ENCODE peak calls at places on chromosomes 16 and 17, in four cellular contexts. W is GM12878, N is HepG2, H is K562. E is an unnamed sample.
A peak's percentile ranks its signal among the peaks of the same experiment; 100 is the strongest.

GRCh38 chr16:785563-786535 is 2.3 kb downstream of the RPUSD1 start:
- DNase-seq in N (peak; percentile 31), H (peak; percentile 82), W (no peak), E (peak; percentile 68)

GRCh38 chr16:88194397-88195020 is 188.2 kb upstream of the ZNF469 start:
- DNase-seq in H (no peak), N (peak; percentile 19), W (no peak), E (no peak)

GRCh38 chr17:17739388-17740066 is 58.3 kb downstream of the RAI1 start:
- DNase-seq in N (no peak), W (no peak), H (peak; percentile 50), E (no peak)

GRCh38 chr16:30183961-30184429 is 593 bp downstream of the CORO1A start:
- DNase-seq in H (no peak), N (no peak), W (peak; percentile 71), E (no peak)

GRCh38 chr16:11259288-11259621 is 3.3 kb upstream of the SOCS1 start:
- DNase-seq in W (no peak), N (no peak), H (no peak), E (no peak)

GRCh38 chr17:1647802-1648581 is 1.7 kb downstream of the RILP start:
- DNase-seq in N (no peak), H (peak; percentile 40), W (no peak), E (peak; percentile 43)

GRCh38 chr16:19716183-19716582 is 1.8 kb downstream of the KNOP1 start:
- DNase-seq in N (no peak), H (no peak), W (no peak), E (no peak)

GRCh38 chr17:39982069-39982371 is 1.4 kb downstream of the PSMD3 start:
- DNase-seq in H (no peak), W (no peak), N (no peak), E (no peak)

GRCh38 chr17:4818276-4818675 is 11.3 kb downstream of the PLD2 start:
- DNase-seq in W (no peak), H (peak; percentile 32), N (no peak), E (no peak)

GRCh38 chr17:40646791-40647548 is 648 bp downstream of the SMARCE1 start:
- DNase-seq in N (peak; percentile 50), W (no peak), H (peak; percentile 58), E (peak; percentile 20)

GRCh38 chr17:78019367-78019975 is 61.0 kb downstream of the TNRC6C start:
- DNase-seq in H (peak; percentile 66), N (peak; percentile 53), W (peak; percentile 9), E (no peak)

GRCh38 chr17:79393358-79394038 is 217.4 kb downstream of the RBFOX3 start:
- DNase-seq in N (peak; percentile 50), H (peak; percentile 75), W (no peak), E (peak; percentile 89)

GRCh38 chr16:67407176-67407787 is 9.0 kb downstream of the ZDHHC1 start:
- DNase-seq in H (no peak), N (no peak), W (no peak), E (no peak)

GRCh38 chr16:2515180-2515803 is 1.5 kb downstream of the ATP6V0C start:
- DNase-seq in N (no peak), H (peak; percentile 64), W (no peak), E (no peak)

GRCh38 chr16:17723735-17724134 is 253.0 kb upstream of the XYLT1 start:
- DNase-seq in N (no peak), H (no peak), W (no peak), E (no peak)

GRCh38 chr17:82229686-82230626 is 1.1 kb downstream of the SLC16A3 start:
- DNase-seq in H (no peak), W (no peak), N (peak; percentile 74), E (no peak)

GRCh38 chr16:67100569-67101300 is 9.0 kb upstream of the PHAF1 start:
- DNase-seq in H (no peak), N (no peak), W (no peak), E (peak; percentile 21)

GRCh38 chr17:64200080-64201042 is 62.7 kb downstream of the TEX2 start:
- DNase-seq in H (no peak), W (peak; percentile 19), N (no peak), E (no peak)

GRCh38 chr17:74020522-74020921 is 183.0 kb upstream of the RPL38 start:
- DNase-seq in W (no peak), N (no peak), H (no peak), E (no peak)

GRCh38 chr17:1555618-1556471 is 6.7 kb downstream of the PITPNA start:
- DNase-seq in W (peak; percentile 43), H (no peak), N (no peak), E (no peak)

GRCh38 chr16:88570691-88571092 is 489 bp downstream of the ZC3H18 start:
- DNase-seq in N (no peak), W (no peak), H (peak; percentile 66), E (no peak)

GRCh38 chr16:149024-149675 is 3.3 kb upstream of the HBZ start:
- DNase-seq in H (no peak), W (no peak), N (no peak), E (no peak)

GRCh38 chr17:76940293-76940692 is 72.1 kb downstream of the MGAT5B start:
- DNase-seq in N (no peak), H (no peak), W (no peak), E (no peak)

GRCh38 chr17:81298325-81298990 is 3.4 kb upstream of the SLC38A10 start:
- DNase-seq in N (peak; percentile 34), H (no peak), W (no peak), E (no peak)

GRCh38 chr16:65229191-65229662 is 107.4 kb upstream of the CDH11 start:
- DNase-seq in N (no peak), W (no peak), H (no peak), E (no peak)

GRCh38 chr16:89687092-89687940 is 827 bp downstream of the CDK10 start:
- DNase-seq in W (peak; percentile 24), H (peak; percentile 48), N (peak; percentile 99), E (no peak)

GRCh38 chr17:77011173-77012011 is 129.4 kb upstream of the SEC14L1 start:
- DNase-seq in H (peak; percentile 69), W (no peak), N (peak; percentile 53), E (no peak)

DNA sequence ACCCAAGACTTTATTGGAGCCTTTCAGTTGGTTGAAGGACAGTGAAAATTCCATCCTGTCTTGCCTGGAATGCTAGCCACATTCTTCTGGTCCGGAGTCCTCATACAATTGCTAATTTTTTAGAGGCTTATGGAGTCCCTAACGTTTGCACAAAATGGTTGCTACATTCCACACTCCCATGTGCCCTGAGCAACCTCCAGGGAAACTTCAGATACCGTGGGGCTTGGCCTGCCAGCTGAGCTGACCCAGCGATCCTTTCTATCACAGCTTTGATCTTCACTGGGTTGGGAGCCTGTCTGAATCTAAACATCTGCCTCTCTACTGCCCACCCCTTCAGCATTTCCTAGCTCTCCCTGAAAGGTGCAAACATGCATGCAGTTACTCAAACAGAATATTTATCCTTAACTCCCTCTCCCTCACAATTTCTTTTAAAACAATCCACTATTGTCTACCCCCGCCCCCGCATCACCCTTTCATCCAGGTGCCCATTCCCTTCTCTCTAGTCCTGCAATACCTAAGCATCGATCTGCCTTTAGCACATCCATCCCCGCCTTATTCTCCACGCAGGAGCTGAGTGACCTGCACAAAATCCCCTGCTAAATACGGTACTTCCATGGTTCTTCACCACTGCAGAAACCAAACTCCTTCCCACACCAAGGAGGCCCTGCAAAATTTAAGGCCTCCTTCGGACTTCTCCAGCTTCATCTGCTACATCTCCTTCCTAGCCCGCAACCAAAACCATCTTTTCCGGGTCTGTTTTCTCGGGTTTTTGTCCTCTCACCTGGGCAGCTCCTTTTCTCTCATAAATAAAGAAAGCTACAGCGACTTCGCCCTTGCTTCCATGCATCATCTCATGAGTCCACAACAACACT is 795 bp upstream of the GAN start:
- DNase-seq in H (peak; percentile 31), W (no peak), N (peak; percentile 65), E (no peak)
- TF ChIP-seq TARDBP in H (no peak), W (no peak), N (no peak), E (no peak)

GRCh38 chr16:22933173-22933572 is 119.2 kb downstream of the HS3ST2 start:
- DNase-seq in H (no peak), W (no peak), N (no peak), E (no peak)
- TF ChIP-seq SP1 in H (no peak), W (no peak), N (no peak), E (no peak)

GRCh38 chr16:53087101-53087500 is 32.3 kb downstream of the CHD9 start:
- DNase-seq in N (no peak), W (no peak), H (no peak), E (no peak)

GRCh38 chr16:53091508-53092211 is 36.9 kb downstream of the CHD9 start:
- DNase-seq in N (no peak), H (no peak), W (peak; percentile 72), E (no peak)

GRCh38 chr16:53090271-53090590 is 35.4 kb downstream of the CHD9 start:
- DNase-seq in W (no peak), N (no peak), H (no peak), E (no peak)

GRCh38 chr16:53090591-53091507 is 36.1 kb downstream of the CHD9 start:
- DNase-seq in N (peak; percentile 46), W (peak; percentile 59), H (no peak), E (no peak)

DNA sequence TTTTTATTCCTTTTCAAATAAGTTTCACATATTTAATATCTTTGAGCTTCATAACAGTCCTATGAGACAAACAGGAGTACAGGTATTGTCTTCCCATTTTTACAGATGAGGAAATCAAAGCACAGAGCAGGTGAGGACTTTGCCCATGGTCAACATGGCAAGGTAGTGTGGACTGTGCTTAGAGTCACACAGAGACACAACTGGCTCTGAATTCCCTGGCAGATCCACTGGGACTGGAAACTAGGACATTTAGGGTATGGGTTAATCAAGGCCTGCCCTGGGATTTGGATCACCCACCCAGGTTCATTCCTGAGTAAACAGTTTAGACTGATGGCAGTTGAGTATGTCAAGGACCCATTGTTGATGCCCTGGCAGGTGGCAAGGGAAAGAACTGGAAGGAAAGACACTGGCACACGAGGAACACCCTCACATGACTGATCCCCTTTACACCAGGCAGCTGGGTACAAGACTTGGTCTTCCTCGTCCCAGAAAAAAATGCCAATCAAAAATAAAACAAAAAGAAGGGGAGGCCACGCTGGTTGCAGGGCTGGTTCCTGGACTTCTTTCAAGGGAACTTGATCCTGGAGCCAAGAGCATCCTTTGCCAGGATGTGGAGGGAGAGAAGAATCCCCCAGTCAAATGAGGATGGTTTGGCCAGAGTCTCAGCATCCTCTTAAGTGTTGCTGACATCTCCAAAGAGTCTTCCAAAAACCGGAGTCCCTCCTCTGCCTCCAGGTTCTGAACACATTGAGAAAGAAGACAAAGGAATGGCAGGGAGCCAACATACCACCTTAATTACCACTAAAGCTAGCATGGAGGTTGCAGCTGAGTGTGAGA is 34.9 kb downstream of the CHD9 start:
- DNase-seq in H (no peak), N (peak; percentile 21), W (no peak), E (no peak)
- TF ChIP-seq FOXK2 in H (no peak), N (no peak), W (no peak), E (no peak)

GRCh38 chr16:10128397-10129258 is 53.6 kb downstream of the GRIN2A start:
- DNase-seq in W (no peak), H (no peak), N (no peak), E (no peak)

GRCh38 chr16:10122546-10122945 is 59.7 kb downstream of the GRIN2A start:
- DNase-seq in W (no peak), H (peak; percentile 14), N (peak; percentile 15), E (peak; percentile 10)

GRCh38 chr16:10123141-10123540 is 59.1 kb downstream of the GRIN2A start:
- DNase-seq in H (no peak), N (no peak), W (no peak), E (no peak)

GRCh38 chr16:10130482-10130996 is 51.7 kb downstream of the GRIN2A start:
- DNase-seq in N (no peak), W (no peak), H (no peak), E (no peak)

DNA sequence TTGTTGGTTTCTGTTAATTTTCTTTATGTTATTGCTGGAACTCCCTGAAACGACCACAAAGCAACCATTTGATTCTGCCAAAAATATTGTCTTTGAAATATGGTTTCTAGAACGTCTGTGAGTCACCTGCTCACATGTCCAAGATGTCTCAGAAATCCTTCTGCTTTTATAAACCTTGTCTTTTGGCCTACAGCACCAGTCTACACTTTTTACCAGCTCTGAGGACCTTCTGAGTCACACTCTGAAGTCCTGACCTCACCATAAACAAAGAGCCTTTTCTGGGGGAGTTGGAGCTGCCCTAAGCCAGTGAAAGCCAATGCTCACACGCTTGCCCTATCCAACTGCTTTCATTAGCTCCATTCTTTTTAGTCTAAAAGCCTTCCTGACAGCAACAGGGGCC is 55.5 kb downstream of the GRIN2A start:
- DNase-seq in W (no peak), H (no peak), N (no peak), E (no peak)
- TF ChIP-seq TARDBP in W (no peak), H (no peak), N (no peak), E (no peak)